ENCODE peak calls at places on chromosomes 5 and 9, in eight cellular contexts. Q is CD4-positive, CD25-positive, alpha-beta regulatory T cell; K is hypothalamus; W is SW480; Y is GF-D8; I is glutamatergic neuron; C is H54; V is NCI-H1694. N is an unnamed sample.

GRCh38 chr9:79684711-79685575 is 113.2 kb downstream of the TLE4 start:
- DNase-seq in W (no peak), V (no peak), I (no peak), Q (no peak), Y (no peak), C (no peak), K (no peak), N (no peak)

GRCh38 chr9:96460877-96461276 is 10.9 kb downstream of the HABP4 start:
- DNase-seq in I (no peak), W (no peak), Q (no peak), K (no peak), Y (no peak), C (no peak), V (no peak), N (no peak)

GRCh38 chr5:78667461-78668103 is 19.0 kb upstream of the LHFPL2 start:
- DNase-seq in C (no peak), I (no peak), V (no peak), W (no peak), K (no peak), Q (no peak), Y (no peak), N (no peak)

GRCh38 chr9:94150890-94151660 is 66.8 kb downstream of the PTPDC1 start:
- DNase-seq in W (no peak), I (no peak), V (no peak), Y (no peak), Q (no peak), K (no peak), C (no peak), N (no peak)

GRCh38 chr9:9102295-9102694 is 1302.7 kb upstream of the DMAC1 start:
- DNase-seq in K (no peak), Q (no peak), V (no peak), C (no peak), W (no peak), I (no peak), Y (no peak), N (no peak)

GRCh38 chr5:149114403-149115312 is 26.6 kb upstream of the ABLIM3 start:
- DNase-seq in Y (peak), I (peak), W (peak), Q (peak), C (peak), V (peak), K (peak), N (peak)

GRCh38 chr9:68949271-68950000 is 64.5 kb downstream of the PRKACG start:
- DNase-seq in V (no peak), C (no peak), Y (no peak), K (no peak), W (no peak), Q (peak), I (no peak), N (no peak)

GRCh38 chr9:114249424-114250234 is 73.3 kb upstream of the ORM1 start:
- DNase-seq in K (no peak), I (no peak), C (no peak), Q (no peak), V (no peak), Y (no peak), W (no peak), N (no peak)

GRCh38 chr5:77725646-77726045 is 50.5 kb downstream of the TBCA start:
- DNase-seq in I (no peak), W (no peak), K (no peak), Q (no peak), Y (no peak), C (no peak), V (no peak), N (no peak)

GRCh38 chr5:95664204-95664786 is 17.7 kb downstream of the RFESD start:
- DNase-seq in Y (no peak), C (no peak), Q (peak), W (peak), I (no peak), K (no peak), V (peak), N (no peak)

GRCh38 chr5:134551891-134552290 is 26.4 kb downstream of the JADE2 start:
- DNase-seq in V (no peak), C (no peak), I (no peak), W (no peak), Q (no peak), Y (no peak), K (no peak), N (no peak)

GRCh38 chr5:93830893-93831292 is 89.5 kb upstream of the POU5F2 start:
- DNase-seq in K (no peak), C (no peak), I (no peak), Y (no peak), Q (no peak), W (no peak), V (no peak), N (no peak)

GRCh38 chr5:178192787-178193186 is 5.6 kb upstream of the GMCL2 start:
- DNase-seq in W (no peak), Y (no peak), Q (no peak), I (no peak), C (no peak), K (no peak), V (no peak), N (no peak)

GRCh38 chr5:133245191-133246052 is 193.6 kb downstream of the HSPA4 start:
- DNase-seq in V (no peak), W (peak), I (no peak), Q (peak), Y (no peak), C (peak), K (no peak), N (no peak)

GRCh38 chr9:119938871-119939270 is 569.6 kb upstream of the BRINP1 start:
- DNase-seq in W (no peak), I (no peak), K (no peak), Q (no peak), V (peak), Y (no peak), C (no peak), N (no peak)

GRCh38 chr5:35835796-35836742 is 20.6 kb upstream of the IL7R start:
- DNase-seq in Q (peak), Y (no peak), I (no peak), K (no peak), C (no peak), W (no peak), V (no peak), N (no peak)

GRCh38 chr5:68255305-68256130 is 40.0 kb downstream of the PIK3R1 start:
- DNase-seq in C (no peak), Q (peak), Y (peak), V (no peak), I (no peak), W (no peak), K (no peak), N (no peak)

N was measured in HL-60.